ENCODE peak calls at places on chromosome 18, in four cellular contexts. One of them, this sample, is unnamed.

GRCh38 chr18:48294894-48295585 is 114.1 kb downstream of the ZBTB7C start:
- DNase-seq in brain microvascular endothelial cell: no peak
- DNase-seq in left ventricle myocardium inferior: no peak
- DNase-seq in CD8-positive, alpha-beta T cell: no peak
- DNase-seq in this sample: no peak

GRCh38 chr18:63924551-63924950 is 16.8 kb downstream of the SERPINB10 start:
- DNase-seq in brain microvascular endothelial cell: no peak
- DNase-seq in left ventricle myocardium inferior: no peak
- DNase-seq in CD8-positive, alpha-beta T cell: no peak
- DNase-seq in this sample: no peak

GRCh38 chr18:31309115-31309514 is 8.8 kb upstream of the DSG1 start:
- DNase-seq in brain microvascular endothelial cell: no peak
- DNase-seq in left ventricle myocardium inferior: no peak
- DNase-seq in CD8-positive, alpha-beta T cell: no peak
- DNase-seq in this sample: no peak

GRCh38 chr18:31015715-31016459 is 26.7 kb downstream of the DSC3 start:
- DNase-seq in brain microvascular endothelial cell: no peak
- DNase-seq in left ventricle myocardium inferior: no peak
- DNase-seq in CD8-positive, alpha-beta T cell: no peak
- DNase-seq in this sample: no peak

GRCh38 chr18:8478166-8478967 is 130.9 kb upstream of the RAB12 start:
- DNase-seq in brain microvascular endothelial cell: peak; percentile 36
- DNase-seq in left ventricle myocardium inferior: peak; percentile 44
- DNase-seq in CD8-positive, alpha-beta T cell: peak; percentile 5
- DNase-seq in this sample: no peak

GRCh38 chr18:41940506-41941215 is 14.4 kb upstream of the PIK3C3 start:
- DNase-seq in brain microvascular endothelial cell: peak; percentile 91
- DNase-seq in left ventricle myocardium inferior: no peak
- DNase-seq in CD8-positive, alpha-beta T cell: no peak
- DNase-seq in this sample: no peak

GRCh38 chr18:27789406-27789805 is 387.5 kb downstream of the CDH2 start:
- DNase-seq in brain microvascular endothelial cell: no peak
- DNase-seq in left ventricle myocardium inferior: no peak
- DNase-seq in CD8-positive, alpha-beta T cell: no peak
- DNase-seq in this sample: no peak

GRCh38 chr18:49761771-49762170 is 51.6 kb downstream of the ACAA2 start:
- DNase-seq in brain microvascular endothelial cell: no peak
- DNase-seq in left ventricle myocardium inferior: no peak
- DNase-seq in CD8-positive, alpha-beta T cell: no peak
- DNase-seq in this sample: no peak

GRCh38 chr18:38256366-38256765 is 690.8 kb upstream of the CELF4 start:
- DNase-seq in brain microvascular endothelial cell: peak; percentile 7
- DNase-seq in left ventricle myocardium inferior: no peak
- DNase-seq in CD8-positive, alpha-beta T cell: no peak
- DNase-seq in this sample: no peak

GRCh38 chr18:28767781-28768211 is 590.9 kb upstream of the CDH2 start:
- DNase-seq in brain microvascular endothelial cell: peak; percentile 2
- DNase-seq in left ventricle myocardium inferior: no peak
- DNase-seq in CD8-positive, alpha-beta T cell: no peak
- DNase-seq in this sample: no peak

GRCh38 chr18:62728254-62728653 is 12.9 kb downstream of the PHLPP1 start:
- DNase-seq in brain microvascular endothelial cell: no peak
- DNase-seq in left ventricle myocardium inferior: no peak
- DNase-seq in CD8-positive, alpha-beta T cell: no peak
- DNase-seq in this sample: no peak

GRCh38 chr18:11512096-11513030 is 97.0 kb upstream of the SLC35G4 start:
- DNase-seq in brain microvascular endothelial cell: peak; percentile 22
- DNase-seq in left ventricle myocardium inferior: no peak
- DNase-seq in CD8-positive, alpha-beta T cell: no peak
- DNase-seq in this sample: no peak

GRCh38 chr18:12842459-12843380 is 41.3 kb downstream of the PTPN2 start:
- DNase-seq in brain microvascular endothelial cell: no peak
- DNase-seq in left ventricle myocardium inferior: no peak
- DNase-seq in CD8-positive, alpha-beta T cell: no peak
- DNase-seq in this sample: no peak

GRCh38 chr18:32470136-32470712 is 458 bp downstream of the GAREM1 start:
- DNase-seq in brain microvascular endothelial cell: peak; percentile 20
- DNase-seq in left ventricle myocardium inferior: peak; percentile 41
- DNase-seq in CD8-positive, alpha-beta T cell: no peak
- DNase-seq in this sample: no peak

GRCh38 chr18:49677762-49678398 is 116.0 kb downstream of the LIPG start:
- DNase-seq in brain microvascular endothelial cell: no peak
- DNase-seq in left ventricle myocardium inferior: no peak
- DNase-seq in CD8-positive, alpha-beta T cell: no peak
- DNase-seq in this sample: no peak

GRCh38 chr18:31880186-31880898 is 62.6 kb downstream of the TRAPPC8 start:
- DNase-seq in brain microvascular endothelial cell: no peak
- DNase-seq in left ventricle myocardium inferior: no peak
- DNase-seq in CD8-positive, alpha-beta T cell: no peak
- DNase-seq in this sample: no peak

GRCh38 chr18:42929857-42930256 is 185.6 kb downstream of the RIT2 start:
- DNase-seq in brain microvascular endothelial cell: peak; percentile 45
- DNase-seq in left ventricle myocardium inferior: no peak
- DNase-seq in CD8-positive, alpha-beta T cell: no peak
- DNase-seq in this sample: no peak

GRCh38 chr18:48573632-48574293 is 34.9 kb downstream of the CTIF start:
- DNase-seq in brain microvascular endothelial cell: no peak
- DNase-seq in left ventricle myocardium inferior: no peak
- DNase-seq in CD8-positive, alpha-beta T cell: no peak
- DNase-seq in this sample: no peak

GRCh38 chr18:63155169-63155852 is 164.3 kb downstream of the BCL2 start:
- DNase-seq in brain microvascular endothelial cell: no peak
- DNase-seq in left ventricle myocardium inferior: peak; percentile 58
- DNase-seq in CD8-positive, alpha-beta T cell: peak; percentile 70
- DNase-seq in this sample: peak; percentile 79

GRCh38 chr18:77223653-77224052 is 26.0 kb upstream of the GALR1 start:
- DNase-seq in brain microvascular endothelial cell: no peak
- DNase-seq in left ventricle myocardium inferior: no peak
- DNase-seq in CD8-positive, alpha-beta T cell: no peak
- DNase-seq in this sample: no peak

GRCh38 chr18:57807336-57808117 is 4.4 kb upstream of the ATP8B1 start:
- DNase-seq in brain microvascular endothelial cell: no peak
- DNase-seq in left ventricle myocardium inferior: no peak
- DNase-seq in CD8-positive, alpha-beta T cell: no peak
- DNase-seq in this sample: no peak

GRCh38 chr18:42561521-42561920 is 554.0 kb downstream of the RIT2 start:
- DNase-seq in brain microvascular endothelial cell: no peak
- DNase-seq in left ventricle myocardium inferior: no peak
- DNase-seq in CD8-positive, alpha-beta T cell: no peak
- DNase-seq in this sample: no peak

GRCh38 chr18:36561046-36561445 is 263.5 kb downstream of the FHOD3 start:
- DNase-seq in brain microvascular endothelial cell: no peak
- DNase-seq in left ventricle myocardium inferior: no peak
- DNase-seq in CD8-positive, alpha-beta T cell: no peak
- DNase-seq in this sample: no peak

GRCh38 chr18:21179590-21180220 is 62.3 kb upstream of the GREB1L start:
- DNase-seq in brain microvascular endothelial cell: peak; percentile 65
- DNase-seq in left ventricle myocardium inferior: no peak
- DNase-seq in CD8-positive, alpha-beta T cell: no peak
- DNase-seq in this sample: peak; percentile 73

GRCh38 chr18:52339891-52340371 is at the start of gene DCC:
- DNase-seq in brain microvascular endothelial cell: peak; percentile 36
- DNase-seq in left ventricle myocardium inferior: no peak
- DNase-seq in CD8-positive, alpha-beta T cell: no peak
- DNase-seq in this sample: no peak

GRCh38 chr18:62334110-62334509 is 9.0 kb downstream of the TNFRSF11A start:
- DNase-seq in brain microvascular endothelial cell: no peak
- DNase-seq in left ventricle myocardium inferior: no peak
- DNase-seq in CD8-positive, alpha-beta T cell: no peak
- DNase-seq in this sample: no peak

DNA sequence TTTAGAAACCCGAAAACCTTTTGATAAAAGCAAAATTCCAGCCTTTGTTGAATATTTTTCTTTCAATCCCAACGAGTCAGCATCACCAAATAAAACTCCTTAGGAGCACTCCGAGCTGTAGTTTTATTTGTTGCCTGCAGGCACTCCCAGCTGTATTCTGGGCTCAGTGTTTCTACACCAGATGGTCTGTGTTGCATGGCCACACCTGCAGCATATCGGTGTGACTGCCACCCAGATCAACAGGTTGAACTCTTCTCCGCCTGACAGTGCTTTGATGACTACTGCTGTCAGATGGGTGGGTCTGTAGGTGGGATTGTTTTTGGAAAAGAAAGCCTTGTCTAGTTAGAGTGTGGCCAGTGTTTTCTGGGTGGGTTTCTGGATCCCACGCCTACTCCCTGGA is 32.7 kb downstream of the APCDD1 start:
- DNase-seq in brain microvascular endothelial cell: no peak
- DNase-seq in left ventricle myocardium inferior: no peak
- DNase-seq in CD8-positive, alpha-beta T cell: no peak
- DNase-seq in this sample: no peak
- H3K27me3 ChIP-seq in brain microvascular endothelial cell: no peaks in the 10 kb centered on the region
- H3K27me3 ChIP-seq in left ventricle myocardium inferior: no peaks in the 10 kb centered on the region
- H3K27me3 ChIP-seq in CD8-positive, alpha-beta T cell: no peaks in the 10 kb centered on the region
- H3K27me3 ChIP-seq in this sample: no peaks in the 10 kb centered on the region

DNA sequence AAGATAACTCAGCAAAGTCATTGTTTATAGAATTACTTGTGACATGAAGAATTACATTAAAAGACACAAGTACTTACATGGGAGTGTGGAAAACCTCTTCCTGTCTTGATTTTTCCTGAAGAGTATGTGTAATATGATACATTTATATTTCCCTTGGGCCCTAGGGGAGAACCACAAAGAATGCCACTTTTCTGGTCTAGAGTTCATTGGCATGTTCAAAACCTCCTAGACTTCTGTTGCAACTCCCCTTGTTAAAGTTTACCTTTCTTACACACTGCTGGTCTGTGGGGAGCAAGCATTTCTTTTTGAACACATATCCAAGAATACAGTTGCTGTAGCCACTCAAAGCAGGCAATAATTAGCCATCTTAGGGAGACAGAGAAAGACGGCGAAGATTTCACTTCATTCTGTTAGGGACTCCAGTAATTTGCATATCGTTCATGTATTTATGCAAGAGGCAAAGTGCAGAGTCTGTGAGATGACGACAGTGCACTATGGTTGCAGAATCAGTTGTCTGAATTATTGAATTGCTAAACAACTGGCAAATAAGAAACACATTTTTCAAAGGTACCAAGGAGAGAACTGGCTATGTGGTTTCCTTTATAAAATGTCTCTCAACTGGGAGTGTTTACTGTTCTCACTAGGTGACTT is 103.4 kb downstream of the NOL4 start:
- DNase-seq in brain microvascular endothelial cell: peak; percentile 37
- DNase-seq in left ventricle myocardium inferior: no peak
- DNase-seq in CD8-positive, alpha-beta T cell: no peak
- DNase-seq in this sample: no peak
- H3K4me3 ChIP-seq in brain microvascular endothelial cell: no peak overlapping the region
- H3K4me3 ChIP-seq in left ventricle myocardium inferior: no peak overlapping the region
- H3K4me3 ChIP-seq in CD8-positive, alpha-beta T cell: no peak overlapping the region
- H3K4me3 ChIP-seq in this sample: no peak overlapping the region

DNA sequence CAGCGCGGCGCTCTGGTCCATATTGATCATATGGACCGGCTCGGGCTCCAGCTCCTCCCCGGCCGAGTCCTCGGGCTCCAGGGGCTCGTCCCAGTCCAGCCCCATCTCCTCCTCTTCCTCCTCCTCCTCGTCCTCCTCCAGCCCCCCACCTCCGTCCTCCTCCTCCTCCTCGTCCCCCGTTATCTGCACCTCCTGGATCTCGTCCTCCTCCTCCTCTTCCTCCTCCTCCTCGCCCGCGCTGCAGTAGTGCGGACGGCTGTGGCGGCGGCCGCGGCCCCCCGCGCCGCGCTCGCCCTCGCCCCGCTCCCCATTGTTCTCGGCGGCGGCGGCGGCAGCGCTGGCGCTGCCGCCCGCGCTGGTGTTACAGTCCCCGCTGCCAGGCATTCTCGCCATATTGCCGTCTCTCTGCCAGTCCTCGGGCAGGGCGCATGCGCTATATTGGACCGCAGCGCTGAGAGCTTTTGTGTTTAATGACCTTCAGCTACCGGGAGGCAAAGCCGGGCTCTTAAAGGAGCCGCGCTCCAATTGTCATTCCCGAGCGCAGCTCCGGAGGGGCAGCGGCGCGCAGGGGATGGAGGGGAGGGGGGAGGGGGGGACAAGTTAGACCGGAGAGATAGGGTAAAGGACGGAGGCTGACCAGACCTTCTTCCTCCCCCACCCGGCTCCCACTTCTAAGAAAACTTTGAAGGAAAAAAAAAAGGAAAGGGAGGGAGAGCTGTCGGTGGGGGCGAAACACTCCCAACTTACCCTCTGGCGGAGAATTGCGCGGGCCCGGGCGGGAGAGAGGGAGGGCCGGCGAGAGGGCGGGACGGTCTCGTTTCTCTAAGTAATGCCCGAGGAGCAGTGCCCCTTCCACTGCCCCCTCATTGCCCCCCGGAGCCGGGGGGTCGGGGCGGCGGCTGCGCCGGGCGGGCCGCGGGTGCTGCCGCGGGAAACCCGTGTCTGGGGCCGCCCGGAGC is at the start of gene KCTD1:
- DNase-seq in brain microvascular endothelial cell: peak; percentile 86
- DNase-seq in left ventricle myocardium inferior: peak; percentile 82
- DNase-seq in CD8-positive, alpha-beta T cell: peak; percentile 26
- DNase-seq in this sample: peak; percentile 18
- H3K27me3 ChIP-seq in brain microvascular endothelial cell: peaks cover 21% of the 10 kb centered on the region
- H3K27me3 ChIP-seq in left ventricle myocardium inferior: peaks cover 28% of the 10 kb centered on the region
- H3K27me3 ChIP-seq in CD8-positive, alpha-beta T cell: peaks cover 14% of the 10 kb centered on the region
- H3K27me3 ChIP-seq in this sample: no peaks in the 10 kb centered on the region

DNA sequence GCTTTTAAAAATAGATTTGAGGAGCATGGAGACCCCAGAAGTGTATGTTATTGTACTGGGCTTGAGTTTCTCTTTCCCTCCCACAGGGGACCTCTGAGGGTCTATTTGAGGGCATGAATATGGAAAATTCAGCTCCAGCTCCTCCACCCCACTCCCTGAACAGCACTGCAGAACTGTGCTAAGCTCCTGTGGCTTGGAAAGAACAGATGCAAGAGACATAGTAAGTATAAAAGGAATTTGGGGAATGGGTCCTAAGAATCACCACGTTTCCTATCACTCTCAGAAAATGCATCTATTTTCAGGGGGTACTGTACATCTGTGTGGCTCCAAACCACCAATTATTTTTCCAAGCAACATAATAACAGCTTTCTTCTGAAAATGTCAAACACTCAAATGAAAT is 416.1 kb downstream of the ZNF521 start:
- DNase-seq in brain microvascular endothelial cell: no peak
- DNase-seq in left ventricle myocardium inferior: no peak
- DNase-seq in CD8-positive, alpha-beta T cell: no peak
- DNase-seq in this sample: no peak
- H3K4me3 ChIP-seq in brain microvascular endothelial cell: no peak overlapping the region
- H3K4me3 ChIP-seq in left ventricle myocardium inferior: no peak overlapping the region
- H3K4me3 ChIP-seq in CD8-positive, alpha-beta T cell: no peak overlapping the region
- H3K4me3 ChIP-seq in this sample: no peak overlapping the region

DNA sequence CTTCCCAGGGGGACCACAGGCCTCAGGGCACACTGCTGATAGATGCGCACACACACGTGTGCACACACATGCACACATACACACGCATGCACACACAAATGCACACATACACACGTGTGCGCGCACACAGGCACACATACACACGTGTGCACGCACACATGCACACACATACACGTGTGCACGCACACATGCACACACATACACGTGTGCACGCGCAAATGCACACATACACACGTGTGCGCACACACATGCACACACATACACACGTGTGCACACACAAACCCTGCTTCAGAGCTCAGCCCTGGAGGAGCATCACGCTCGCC is 74.7 kb upstream of the CTDP1 start:
- DNase-seq in brain microvascular endothelial cell: no peak
- DNase-seq in left ventricle myocardium inferior: no peak
- DNase-seq in CD8-positive, alpha-beta T cell: no peak
- DNase-seq in this sample: no peak
- H3K27me3 ChIP-seq in brain microvascular endothelial cell: no peaks in the 10 kb centered on the region
- H3K27me3 ChIP-seq in left ventricle myocardium inferior: peaks cover 34% of the 10 kb centered on the region
- H3K27me3 ChIP-seq in CD8-positive, alpha-beta T cell: no peaks in the 10 kb centered on the region
- H3K27me3 ChIP-seq in this sample: no peaks in the 10 kb centered on the region

This sample was measured in ascending aorta.